ENCODE peak calls at places on chromosomes 4 and X, in six cellular contexts. C is thoracic aorta; N is naive thymus-derived CD4-positive, alpha-beta T cell; I is CD4-positive, alpha-beta T cell; J is Karpas-422; L is keratinocyte. D is an unnamed sample.

GRCh38 chr4:139042981-139043460 is 27.4 kb downstream of the NOCT start:
- DNase-seq in J (no peak), C (no peak), L (no peak), N (no peak), I (no peak), D (no peak)

GRCh38 chrX:150522494-150522893 is 45.9 kb upstream of the MTM1 start:
- DNase-seq in I (no peak), J (no peak), N (no peak), L (no peak), C (no peak), D (no peak)

GRCh38 chr4:100170986-100171385 is 19.3 kb downstream of the DDIT4L start:
- DNase-seq in I (no peak), N (no peak), C (no peak), L (no peak), J (no peak), D (no peak)

GRCh38 chr4:127479031-127479622 is 153.6 kb upstream of the INTU start:
- DNase-seq in C (no peak), I (no peak), J (peak; percentile 71), N (no peak), L (no peak), D (peak; percentile 48)

GRCh38 chr4:39976945-39977488 is 694 bp downstream of the PDS5A start:
- DNase-seq in L (no peak), C (no peak), N (peak; percentile 52), I (peak; percentile 40), J (peak; percentile 76), D (peak; percentile 40)

GRCh38 chr4:11702886-11703555 is 274.3 kb upstream of the HS3ST1 start:
- DNase-seq in N (no peak), L (peak; percentile 28), C (no peak), I (no peak), J (no peak), D (no peak)

GRCh38 chr4:176921256-176921655 is 128.5 kb upstream of the VEGFC start:
- DNase-seq in I (no peak), J (no peak), N (no peak), L (no peak), C (no peak), D (no peak)

GRCh38 chr4:162610116-162610515 is 446.3 kb upstream of the FSTL5 start:
- DNase-seq in I (no peak), C (no peak), L (no peak), N (no peak), J (no peak), D (no peak)

GRCh38 chrX:54029543-54030143 is 14.6 kb downstream of the PHF8 start:
- DNase-seq in N (no peak), L (no peak), C (no peak), J (no peak), I (no peak), D (no peak)

GRCh38 chrX:148947399-148948025 is 447.1 kb downstream of the AFF2 start:
- DNase-seq in I (no peak), J (no peak), N (no peak), L (no peak), C (no peak), D (no peak)

GRCh38 chr4:151690164-151690856 is 70.5 kb downstream of the GATB start:
- DNase-seq in J (peak; percentile 51), N (no peak), L (no peak), C (no peak), I (no peak), D (no peak)

GRCh38 chr4:82782626-82783025 is 16.0 kb downstream of the SCD5 start:
- DNase-seq in N (no peak), I (no peak), L (no peak), C (no peak), J (peak; percentile 27), D (no peak)

GRCh38 chr4:48008021-48008596 is 8.4 kb downstream of the CNGA1 start:
- DNase-seq in I (no peak), C (no peak), L (no peak), N (no peak), J (no peak), D (peak; percentile 21)

GRCh38 chr4:99585521-99585920 is 10.9 kb downstream of the MTTP start:
- DNase-seq in I (no peak), N (no peak), C (no peak), J (no peak), L (no peak), D (no peak)

GRCh38 chrX:79065696-79066095 is 78.8 kb upstream of the GPR174 start:
- DNase-seq in I (no peak), J (no peak), C (no peak), N (no peak), L (no peak), D (no peak)

GRCh38 chrX:71652405-71652804 is 14.9 kb upstream of the LOC101059915 start:
- DNase-seq in C (no peak), J (peak; percentile 85), I (peak; percentile 30), L (no peak), N (peak; percentile 53), D (peak; percentile 55)

GRCh38 chrX:153401133-153401764 is at the start of gene PNMA6E:
- DNase-seq in C (no peak), N (no peak), L (no peak), J (peak; percentile 29), I (no peak), D (no peak)

GRCh38 chr4:189773909-189774308 is 166.8 kb upstream of the FRG1 start:
- DNase-seq in C (no peak), N (no peak), I (no peak), J (no peak), L (no peak), D (peak; percentile 10)

GRCh38 chrX:14875624-14876023 is 2.4 kb downstream of the MOSPD2 start:
- DNase-seq in J (no peak), I (no peak), C (no peak), L (no peak), N (no peak), D (no peak)

GRCh38 chr4:8820178-8821102 is 51.2 kb downstream of the HMX1 start:
- DNase-seq in N (no peak), J (no peak), C (no peak), I (no peak), L (no peak), D (no peak)

GRCh38 chr4:78951862-78952472 is 12.7 kb upstream of the PAQR3 start:
- DNase-seq in J (peak; percentile 72), I (no peak), C (no peak), L (no peak), N (peak; percentile 41), D (peak; percentile 68)

GRCh38 chr4:67198757-67199156 is 346.5 kb downstream of the CENPC start:
- DNase-seq in N (no peak), C (no peak), J (peak; percentile 75), I (no peak), L (no peak), D (peak; percentile 48)

GRCh38 chr4:91984466-91984865 is 319.3 kb upstream of the GRID2 start:
- DNase-seq in I (no peak), N (no peak), J (no peak), C (no peak), L (no peak), D (no peak)

GRCh38 chr4:56468097-56468422 is 643 bp downstream of the SRP72 start:
- DNase-seq in J (peak; percentile 75), N (no peak), L (no peak), C (no peak), I (no peak), D (peak; percentile 35)

GRCh38 chr4:123599061-123599919 is 202.7 kb downstream of the SPRY1 start:
- DNase-seq in C (no peak), L (no peak), I (no peak), J (no peak), N (no peak), D (peak; percentile 91)

GRCh38 chrX:25206761-25207160 is 191.0 kb upstream of the ARX start:
- DNase-seq in I (no peak), J (no peak), L (peak; percentile 19), N (no peak), C (no peak), D (no peak)

GRCh38 chr4:74202062-74202586 is 44.2 kb downstream of the MTHFD2L start:
- DNase-seq in C (no peak), L (no peak), I (no peak), N (no peak), J (no peak), D (no peak)

GRCh38 chr4:83009529-83009928 is 1.1 kb downstream of the LIN54 start:
- DNase-seq in L (no peak), N (no peak), I (no peak), C (no peak), J (no peak), D (peak; percentile 39)

GRCh38 chr4:8146158-8146557 is 12.5 kb downstream of the ABLIM2 start:
- DNase-seq in L (no peak), N (no peak), J (no peak), I (no peak), C (no peak), D (no peak)

GRCh38 chrX:154487518-154488290 is 1.3 kb upstream of the UBL4A start:
- DNase-seq in C (no peak), N (no peak), L (no peak), J (no peak), I (no peak), D (no peak)

GRCh38 chr4:8573266-8573665 is 6.9 kb upstream of the GPR78 start:
- DNase-seq in I (no peak), N (no peak), J (no peak), L (no peak), C (no peak), D (no peak)

GRCh38 chr4:15755781-15756180 is 22.3 kb upstream of the CD38 start:
- DNase-seq in L (no peak), C (no peak), I (no peak), J (no peak), N (no peak), D (no peak)
- H3K27ac ChIP-seq in L (no peak overlapping the region), C (no peak overlapping the region), I (no peak overlapping the region), J (no peak overlapping the region), N (peak overlapping the region; percentile 39), D (no peak overlapping the region)

GRCh38 chr4:150123073-150123472 is 44.8 kb downstream of the DCLK2 start:
- DNase-seq in L (no peak), N (no peak), I (no peak), J (no peak), C (no peak), D (no peak)

GRCh38 chr4:150127757-150128156 is 49.5 kb downstream of the DCLK2 start:
- DNase-seq in L (no peak), N (no peak), I (no peak), J (no peak), C (no peak), D (no peak)

GRCh38 chr4:150123982-150124670 is 45.9 kb downstream of the DCLK2 start:
- DNase-seq in J (no peak), N (no peak), L (no peak), I (no peak), C (no peak), D (no peak)

GRCh38 chr4:150126201-150126879 is 48.1 kb downstream of the DCLK2 start:
- DNase-seq in J (peak; percentile 67), N (no peak), C (no peak), L (no peak), I (no peak), D (no peak)

GRCh38 chr4:150126880-150127236 is 48.6 kb downstream of the DCLK2 start:
- DNase-seq in N (no peak), C (no peak), I (no peak), J (no peak), L (peak; percentile 44), D (no peak)
- H3K27ac ChIP-seq in N (no peak overlapping the region), C (no peak overlapping the region), I (no peak overlapping the region), J (no peak overlapping the region), L (peak overlapping the region; percentile 24), D (no peak overlapping the region)

GRCh38 chr4:140857111-140857510 is 100.9 kb upstream of the TBC1D9 start:
- DNase-seq in L (peak; percentile 21), C (no peak), I (no peak), J (no peak), N (no peak), D (no peak)
- H3K27ac ChIP-seq in L (peak overlapping the region; percentile 96), C (no peak overlapping the region), I (no peak overlapping the region), J (no peak overlapping the region), N (no peak overlapping the region), D (no peak overlapping the region)

GRCh38 chr4:24209131-24209530 is 319.3 kb upstream of the PPARGC1A start:
- DNase-seq in I (no peak), J (no peak), L (no peak), C (no peak), N (no peak), D (no peak)
- H3K27ac ChIP-seq in I (no peak overlapping the region), J (no peak overlapping the region), L (no peak overlapping the region), C (no peak overlapping the region), N (no peak overlapping the region), D (no peak overlapping the region)